ENCODE peak calls at places on chromosomes 4 and X, in four cellular contexts. T is tibial artery, J is GM12865, M is epithelial cell of esophagus. G is an unnamed sample.

GRCh38 chr4:142719854-142720541 is 126.1 kb downstream of the INPP4B start:
- DNase-seq in T (no peak), J (peak), M (peak), G (no peak)

GRCh38 chr4:138938371-138938699 is 77.2 kb upstream of the NOCT start:
- DNase-seq in T (no peak), J (peak), M (peak), G (peak)

GRCh38 chrX:17859609-17860178 is 1.4 kb downstream of the RAI2 start:
- DNase-seq in T (no peak), J (no peak), M (no peak), G (no peak)

GRCh38 chrX:71616672-71617529 is 1.4 kb downstream of the CXCR3 start:
- DNase-seq in T (no peak), J (no peak), M (no peak), G (peak)

GRCh38 chrX:18252644-18253359 is 32.1 kb upstream of the BEND2 start:
- DNase-seq in T (no peak), J (no peak), M (peak), G (peak)

GRCh38 chrX:131677655-131678628 is 134.1 kb downstream of the OR13H1 start:
- DNase-seq in T (no peak), J (peak), M (peak), G (peak)

GRCh38 chr4:123286903-123287466 is 109.6 kb upstream of the SPRY1 start:
- DNase-seq in T (no peak), J (no peak), M (no peak), G (no peak)

GRCh38 chr4:175109933-175110332 is 191.8 kb downstream of the ADAM29 start:
- DNase-seq in T (no peak), J (peak), M (no peak), G (no peak)

GRCh38 chr4:78776729-78777555 is 792 bp downstream of the BMP2K start:
- DNase-seq in T (peak), J (peak), M (peak), G (no peak)

GRCh38 chr4:113943863-113944262 is 35.6 kb downstream of the ARSJ start:
- DNase-seq in T (no peak), J (no peak), M (no peak), G (peak)

GRCh38 chrX:1400731-1401471 is 9.0 kb upstream of the SLC25A6 start:
- DNase-seq in T (peak), J (no peak), M (no peak), G (no peak)

GRCh38 chr4:174190832-174191500 is 92.5 kb downstream of the FBXO8 start:
- DNase-seq in T (no peak), J (no peak), M (no peak), G (no peak)

GRCh38 chr4:56468097-56468422 is 643 bp downstream of the SRP72 start:
- DNase-seq in T (no peak), J (peak), M (peak), G (peak)

GRCh38 chr4:120144634-120145033 is 78.0 kb upstream of the MAD2L1 start:
- DNase-seq in T (no peak), J (no peak), M (no peak), G (no peak)

GRCh38 chr4:14916554-14917304 is 85.6 kb upstream of the CPEB2 start:
- DNase-seq in T (no peak), J (peak), M (peak), G (no peak)

GRCh38 chrX:45472968-45473367 is 272.3 kb upstream of the DIPK2B start:
- DNase-seq in T (no peak), J (no peak), M (no peak), G (no peak)

GRCh38 chrX:66074920-66075879 is 35.3 kb upstream of the VSIG4 start:
- DNase-seq in T (peak), J (peak), M (no peak), G (no peak)

GRCh38 chr4:29277381-29277780 is 1442.8 kb upstream of the PCDH7 start:
- DNase-seq in T (no peak), J (no peak), M (peak), G (no peak)

GRCh38 chr4:22474636-22475310 is 41.1 kb downstream of the ADGRA3 start:
- DNase-seq in T (no peak), J (no peak), M (peak), G (no peak)

GRCh38 chr4:151676301-151676700 is 84.5 kb downstream of the GATB start:
- DNase-seq in T (no peak), J (no peak), M (peak), G (no peak)

GRCh38 chr4:151678048-151678853 is 82.6 kb downstream of the GATB start:
- DNase-seq in T (no peak), J (no peak), M (no peak), G (no peak)

GRCh38 chr4:151681085-151681484 is 79.7 kb downstream of the GATB start:
- DNase-seq in T (no peak), J (no peak), M (no peak), G (no peak)

GRCh38 chr4:151677193-151677592 is 83.6 kb downstream of the GATB start:
- DNase-seq in T (no peak), J (no peak), M (no peak), G (no peak)

GRCh38 chr4:151679247-151679646 is 81.6 kb downstream of the GATB start:
- DNase-seq in T (no peak), J (no peak), M (no peak), G (no peak)
- H3K4me3 ChIP-seq in T (no peak), J (no peak), M (no peak), G (no peak)

DNA sequence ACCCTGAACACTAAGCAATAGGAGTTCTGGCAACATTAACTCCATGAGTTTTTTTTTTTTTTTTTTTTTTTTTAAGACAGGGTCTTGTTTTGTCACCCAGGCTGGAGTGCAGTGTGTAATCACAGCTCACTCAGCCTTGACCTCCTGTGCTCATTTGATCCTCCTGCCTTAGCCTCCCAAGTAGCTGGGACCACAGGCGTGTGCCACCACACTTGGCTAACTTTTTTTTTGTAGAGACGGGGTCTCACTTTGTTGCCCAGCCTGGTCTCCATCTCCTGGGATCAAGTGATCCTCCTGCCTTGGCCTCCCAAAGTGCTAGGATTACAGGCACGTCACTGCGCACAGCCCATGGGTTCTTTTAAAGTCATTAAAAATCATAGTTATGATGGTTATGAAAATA is 5.1 kb downstream of the RHOH start:
- DNase-seq in T (no peak), J (peak), M (no peak), G (no peak)
- H3K4me3 ChIP-seq in T (no peak), J (peak), M (no peak), G (no peak)

DNA sequence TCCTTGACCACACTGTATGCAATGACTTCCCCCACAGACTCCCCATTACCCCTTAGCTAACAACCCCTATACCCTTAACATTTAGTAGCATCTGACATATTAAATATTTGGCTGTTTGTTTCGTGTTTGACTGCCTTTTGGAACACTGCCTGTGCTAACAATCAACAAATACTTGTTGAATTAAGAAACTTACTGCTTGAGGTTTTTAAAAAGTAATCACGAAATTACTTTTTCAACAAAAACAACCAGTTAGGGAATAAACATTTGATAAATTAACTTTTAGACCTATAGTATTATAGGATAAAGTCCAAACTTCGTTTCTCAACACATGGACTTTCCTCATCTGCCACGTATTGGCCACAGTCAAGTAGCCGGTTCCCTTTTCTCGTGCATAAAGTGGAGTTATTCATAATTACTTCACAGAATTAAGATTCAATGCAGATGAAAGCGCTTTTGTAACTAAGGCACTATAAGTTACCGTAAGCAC is 555 bp upstream of the ELMOD2 start:
- DNase-seq in T (no peak), J (no peak), M (no peak), G (no peak)
- H3K4me3 ChIP-seq in T (peak), J (peak), M (peak), G (peak)

GRCh38 chr4:2689825-2690700 is 66.1 kb downstream of the TNIP2 start:
- DNase-seq in T (peak), J (peak), M (no peak), G (no peak)
- H3K4me3 ChIP-seq in T (no peak), J (no peak), M (no peak), G (no peak)

DNA sequence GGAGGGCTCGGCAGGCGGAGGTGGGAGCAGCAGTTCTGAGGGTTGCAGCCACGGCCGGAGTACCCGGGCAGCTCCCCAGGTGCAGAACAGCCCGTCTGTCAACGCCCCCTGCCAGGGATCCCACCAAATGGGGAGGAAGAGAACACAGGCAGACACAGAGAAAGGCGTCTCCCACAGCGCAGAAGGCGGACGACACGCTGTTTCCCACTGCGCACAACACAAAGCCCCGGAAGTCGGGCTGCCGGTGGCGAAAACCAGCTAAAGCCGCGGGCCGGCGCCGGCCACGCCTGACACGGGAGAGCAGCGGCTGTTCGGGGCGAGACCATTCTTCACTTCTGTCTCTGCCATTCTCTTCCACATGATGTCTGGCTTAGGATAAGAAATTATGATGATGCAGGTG is 31.6 kb downstream of the CTBP1 start:
- DNase-seq in T (no peak), J (no peak), M (no peak), G (no peak)
- H3K4me3 ChIP-seq in T (no peak), J (peak), M (no peak), G (peak)

GRCh38 chr4:24969486-24969885 is 56.6 kb upstream of the CCDC149 start:
- DNase-seq in T (no peak), J (no peak), M (no peak), G (no peak)
- H3K4me3 ChIP-seq in T (no peak), J (no peak), M (no peak), G (no peak)

GRCh38 chr4:7169134-7169533 is 23.2 kb upstream of the SORCS2 start:
- DNase-seq in T (peak), J (no peak), M (no peak), G (no peak)
- H3K4me3 ChIP-seq in T (no peak), J (no peak), M (no peak), G (no peak)

DNA sequence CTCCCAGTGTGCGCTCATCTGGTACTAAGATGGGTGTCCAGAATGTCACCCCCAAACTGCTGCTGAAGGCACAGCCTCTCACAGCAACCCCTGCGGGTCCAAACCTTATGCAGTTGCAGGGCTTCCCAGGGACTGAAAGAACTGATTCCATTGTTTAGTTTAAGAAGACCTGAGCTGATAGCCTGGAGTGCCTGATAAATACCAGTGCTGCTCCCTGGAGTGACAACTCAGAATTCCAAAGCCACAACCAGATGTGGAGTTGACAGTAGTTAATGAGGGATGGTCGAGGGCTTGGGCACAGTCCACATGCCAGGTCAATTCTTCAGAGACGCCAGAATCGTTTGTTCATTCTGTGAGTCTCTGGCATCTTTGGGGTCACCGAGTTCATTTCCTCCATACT is 71.2 kb downstream of the LNX1 start:
- DNase-seq in T (no peak), J (no peak), M (no peak), G (no peak)
- H3K4me3 ChIP-seq in T (no peak), J (no peak), M (no peak), G (no peak)